ENCODE peak calls at places on chromosomes 6 and 20, in eight cellular contexts. X is fibroblast of the aortic adventitia; Y is nephron progenitor cell; A is H9; Q is CD8-positive, alpha-beta T cell; W is fibroblast of pulmonary artery; V is mucosa of descending colon; J is AG04450. E is an unnamed sample.

GRCh38 chr20:2136275-2136674 is 34.6 kb downstream of the STK35 start:
- DNase-seq in J (no peak), Q (no peak), V (no peak), W (no peak), A (no peak), Y (no peak), X (no peak), E (no peak)

GRCh38 chr6:34018026-34018425 is 127.9 kb downstream of the GRM4 start:
- DNase-seq in W (no peak), V (no peak), J (no peak), Y (no peak), A (no peak), X (no peak), Q (no peak), E (no peak)

GRCh38 chr20:17943343-17943742 is 25.3 kb downstream of the SNX5 start:
- DNase-seq in Y (no peak), V (no peak), X (no peak), W (no peak), J (no peak), A (no peak), Q (no peak), E (no peak)

GRCh38 chr6:147578159-147578558 is 69.7 kb downstream of the SAMD5 start:
- DNase-seq in V (no peak), Y (no peak), A (no peak), W (no peak), X (no peak), J (no peak), Q (no peak), E (no peak)

GRCh38 chr6:23696946-23697345 is 429.1 kb upstream of the NRSN1 start:
- DNase-seq in Q (no peak), A (no peak), J (no peak), X (no peak), V (no peak), W (peak; percentile 14), Y (no peak), E (no peak)

GRCh38 chr6:11600251-11600650 is 62.7 kb downstream of the TMEM170B start:
- DNase-seq in Q (no peak), W (no peak), Y (no peak), V (no peak), A (no peak), J (no peak), X (no peak), E (no peak)

GRCh38 chr20:50110141-50111047 is 2.6 kb downstream of the UBE2V1 start:
- DNase-seq in Q (peak; percentile 62), X (no peak), A (no peak), W (peak; percentile 46), V (no peak), Y (no peak), J (no peak), E (no peak)

GRCh38 chr6:105550961-105551625 is 148.2 kb upstream of the PREP start:
- DNase-seq in W (no peak), Y (no peak), Q (no peak), J (no peak), V (no peak), A (no peak), X (peak; percentile 31), E (no peak)

GRCh38 chr20:20455945-20456344 is 88.0 kb downstream of the INSM1 start:
- DNase-seq in V (no peak), Y (no peak), A (no peak), X (no peak), W (no peak), J (no peak), Q (no peak), E (no peak)

GRCh38 chr6:116115781-116116180 is 10.2 kb downstream of the COL10A1 start:
- DNase-seq in J (no peak), A (no peak), Q (no peak), W (peak; percentile 23), V (no peak), X (peak; percentile 31), Y (no peak), E (no peak)

GRCh38 chr6:165969184-165969583 is 198.5 kb downstream of the TBXT start:
- DNase-seq in V (no peak), Y (no peak), X (no peak), W (no peak), Q (no peak), J (no peak), A (no peak), E (no peak)

GRCh38 chr6:79143320-79143898 is 65.4 kb upstream of the PHIP start:
- DNase-seq in Y (no peak), W (no peak), X (no peak), J (no peak), Q (no peak), A (no peak), V (no peak), E (no peak)

GRCh38 chr6:80338201-80338836 is 231.8 kb downstream of the BCKDHB start:
- DNase-seq in Y (peak; percentile 90), V (peak; percentile 64), Q (peak; percentile 71), X (peak; percentile 38), W (peak; percentile 48), A (peak; percentile 84), J (peak; percentile 37), E (peak; percentile 92)

GRCh38 chr20:57264151-57264792 is 2.2 kb downstream of the BMP7 start:
- DNase-seq in V (no peak), J (no peak), X (no peak), Q (no peak), W (no peak), A (no peak), Y (no peak), E (no peak)

GRCh38 chr6:90190181-90190580 is 106.5 kb downstream of the BACH2 start:
- DNase-seq in Y (no peak), W (no peak), A (no peak), Q (no peak), X (no peak), J (no peak), V (no peak), E (no peak)

GRCh38 chr20:33914871-33915270 is 78.8 kb upstream of the RALY start:
- DNase-seq in Q (peak; percentile 63), Y (no peak), W (peak; percentile 66), A (no peak), X (peak; percentile 45), V (no peak), J (peak; percentile 63), E (no peak)

GRCh38 chr6:76831299-76831698 is 632.0 kb downstream of the HTR1B start:
- DNase-seq in X (no peak), V (no peak), J (no peak), Y (no peak), A (no peak), Q (no peak), W (no peak), E (no peak)

DNA sequence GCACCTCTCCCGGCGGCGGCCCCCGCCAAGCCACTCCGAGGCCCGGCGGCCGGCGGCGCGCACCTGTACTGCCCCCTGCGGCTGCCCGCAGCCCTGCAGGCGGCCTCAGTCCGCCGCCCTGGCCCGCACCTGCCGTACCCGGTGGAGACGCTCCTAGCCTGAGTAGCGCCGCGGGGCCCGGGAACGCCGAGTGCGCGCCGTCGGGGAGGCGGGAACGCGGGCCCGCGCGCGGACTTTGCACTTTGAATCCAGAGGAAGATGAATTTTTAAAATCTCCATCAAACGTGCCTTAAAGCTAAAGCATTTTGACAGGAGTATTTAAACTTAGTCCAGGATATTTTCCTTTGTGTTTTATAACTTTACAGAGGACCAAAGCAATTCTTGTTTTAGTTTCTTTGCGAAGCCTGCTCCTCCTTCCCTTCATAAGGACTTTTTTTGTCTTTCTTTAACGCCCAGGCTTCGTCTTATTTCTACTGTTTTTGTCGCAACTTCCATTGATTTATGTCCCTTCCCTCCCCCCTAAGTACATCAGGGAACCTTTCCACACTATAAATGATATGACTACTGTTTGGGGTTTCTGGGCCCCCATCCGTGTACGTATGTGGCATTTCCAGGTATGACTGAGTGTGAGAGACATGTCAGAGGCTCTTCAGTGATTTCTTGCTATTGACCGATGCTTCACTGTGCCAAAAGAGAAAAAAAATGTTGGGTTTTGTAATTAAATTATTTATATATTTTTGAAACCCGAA is 2.0 kb downstream of the FOXQ1 start:
- DNase-seq in J (no peak), X (no peak), Y (peak; percentile 74), V (peak; percentile 61), Q (no peak), A (peak; percentile 67), W (no peak), E (peak; percentile 75)
- TF ChIP-seq CTCF in J (no peak), X (peak; percentile 45), Y (peak; percentile 43), V (peak; percentile 34), Q (no peak), A (peak; percentile 65), W (no peak), E (peak; percentile 72)

DNA sequence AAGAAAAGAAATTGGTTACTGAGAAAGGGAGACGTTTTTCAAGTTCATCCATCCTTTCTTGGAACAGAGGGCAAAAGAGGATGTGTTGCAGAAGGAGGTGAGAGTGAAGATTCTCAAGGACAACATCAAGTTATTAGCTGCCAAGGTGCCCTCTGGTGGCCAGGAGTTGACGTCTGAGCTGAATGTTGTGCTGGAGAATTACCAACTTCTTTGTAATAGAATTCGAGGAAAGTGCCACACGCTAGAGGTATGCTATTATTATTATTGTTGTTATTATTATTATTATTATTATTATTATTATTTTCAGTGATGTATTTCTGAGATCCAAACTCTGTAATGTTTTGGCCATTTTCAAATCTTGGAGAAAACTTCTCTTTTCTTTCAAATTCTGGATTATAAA is 197.0 kb downstream of the UTRN start:
- DNase-seq in W (peak; percentile 90), V (peak; percentile 82), A (peak; percentile 71), Y (peak; percentile 64), X (peak; percentile 84), Q (peak; percentile 78), J (peak; percentile 63), E (peak; percentile 77)
- TF ChIP-seq CTCF in W (peak; percentile 73), V (peak; percentile 39), A (peak; percentile 85), Y (peak; percentile 62), X (peak; percentile 67), Q (peak; percentile 80), J (peak; percentile 69), E (peak; percentile 44)

GRCh38 chr6:49522710-49523593 is 23.2 kb downstream of the GLYATL3 start:
- DNase-seq in V (no peak), J (no peak), Y (no peak), W (no peak), X (no peak), A (no peak), Q (no peak), E (no peak)
- TF ChIP-seq CTCF in V (no peak), J (no peak), Y (no peak), W (no peak), X (no peak), A (no peak), Q (no peak), E (no peak)

DNA sequence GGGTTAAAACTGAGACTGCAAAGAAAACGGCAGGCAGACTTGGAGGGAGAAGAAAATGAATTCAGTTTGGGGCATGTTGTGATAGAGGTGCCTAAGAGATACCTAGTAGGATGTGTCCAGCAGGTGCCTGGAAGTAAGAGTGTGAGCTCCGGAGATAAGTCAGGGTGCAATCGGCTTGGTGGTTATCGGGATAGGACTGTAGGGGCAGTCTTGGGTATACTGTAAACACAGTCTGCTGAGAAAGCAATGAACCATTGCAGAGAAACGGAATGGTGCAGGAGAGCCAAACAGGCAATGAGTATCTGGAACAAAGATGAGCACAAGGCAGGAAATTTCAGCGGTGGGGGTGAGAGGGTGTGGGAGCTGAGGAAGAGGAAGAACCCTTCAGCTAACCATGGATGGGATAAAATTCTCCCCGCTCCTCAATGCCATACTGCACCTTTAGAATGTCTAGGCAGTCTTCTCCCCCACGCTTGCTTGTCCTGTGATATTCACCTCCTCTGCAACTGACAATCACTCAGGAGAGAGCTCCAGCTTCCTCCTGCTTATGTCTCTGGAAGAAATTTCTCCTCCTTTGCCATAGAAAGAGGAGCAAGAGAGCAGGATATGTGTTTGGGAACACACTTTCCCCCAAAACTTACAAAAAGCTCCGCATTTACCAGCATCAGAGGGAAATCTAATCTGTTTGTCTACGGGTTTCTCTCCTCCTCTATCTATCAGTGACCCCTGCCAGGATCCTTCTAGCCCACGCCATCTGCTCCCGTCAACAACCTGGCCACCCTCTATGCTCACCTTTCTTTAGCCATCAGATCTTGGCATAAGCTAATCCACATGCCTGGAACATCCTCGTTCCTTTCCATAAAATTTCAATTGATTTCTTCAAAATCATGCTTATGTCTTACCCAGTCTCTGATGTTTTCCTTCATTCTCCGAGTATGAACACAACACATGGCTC is 381.7 kb upstream of the JARID2 start:
- DNase-seq in W (no peak), V (no peak), A (no peak), J (no peak), Q (no peak), Y (no peak), X (no peak), E (no peak)
- TF ChIP-seq CTCF in W (peak; percentile 13), V (no peak), A (peak; percentile 47), J (peak; percentile 23), Q (no peak), Y (no peak), X (no peak), E (no peak)